ENCODE peak calls at places on chromosomes 1 and 21, in six cellular contexts. J, Y, Q, U, H and K are unnamed samples.

GRCh38 chr1:165501351-165501974 is 42.3 kb upstream of the LRRC52 start:
- DNase-seq in J (no peak), Y (no peak), Q (no peak), U (no peak), H (no peak), K (no peak)

GRCh38 chr1:203557958-203558760 is 64.2 kb downstream of the OPTC start:
- DNase-seq in J (no peak), Y (peak), Q (peak), U (peak), H (no peak), K (peak)

GRCh38 chr1:9302745-9303524 is 10.2 kb downstream of the SPSB1 start:
- DNase-seq in J (no peak), Y (peak), Q (no peak), U (no peak), H (no peak), K (peak)

GRCh38 chr21:35189077-35189863 is 140.2 kb upstream of the RUNX1 start:
- DNase-seq in J (no peak), Y (peak), Q (no peak), U (peak), H (no peak), K (peak)

GRCh38 chr1:6738987-6739386 is 37.4 kb upstream of the DNAJC11 start:
- DNase-seq in J (no peak), Y (no peak), Q (no peak), U (no peak), H (no peak), K (no peak)

GRCh38 chr1:28156821-28157220 is 19.7 kb downstream of the PTAFR start:
- DNase-seq in J (no peak), Y (peak), Q (no peak), U (peak), H (no peak), K (no peak)

GRCh38 chr1:211469938-211470529 is 21.9 kb downstream of the RD3 start:
- DNase-seq in J (peak), Y (peak), Q (peak), U (peak), H (peak), K (peak)

GRCh38 chr1:224533517-224533916 is 82.6 kb upstream of the CNIH3 start:
- DNase-seq in J (no peak), Y (no peak), Q (no peak), U (no peak), H (no peak), K (no peak)

GRCh38 chr1:27100797-27101491 is 54.0 kb downstream of the SLC9A1 start:
- DNase-seq in J (no peak), Y (no peak), Q (no peak), U (no peak), H (no peak), K (no peak)

GRCh38 chr21:16534408-16535099 is 804.8 kb downstream of the USP25 start:
- DNase-seq in J (peak), Y (peak), Q (peak), U (peak), H (no peak), K (peak)

GRCh38 chr1:30316056-30316455 is 407.3 kb downstream of the MATN1 start:
- DNase-seq in J (no peak), Y (no peak), Q (no peak), U (no peak), H (no peak), K (no peak)

DNA sequence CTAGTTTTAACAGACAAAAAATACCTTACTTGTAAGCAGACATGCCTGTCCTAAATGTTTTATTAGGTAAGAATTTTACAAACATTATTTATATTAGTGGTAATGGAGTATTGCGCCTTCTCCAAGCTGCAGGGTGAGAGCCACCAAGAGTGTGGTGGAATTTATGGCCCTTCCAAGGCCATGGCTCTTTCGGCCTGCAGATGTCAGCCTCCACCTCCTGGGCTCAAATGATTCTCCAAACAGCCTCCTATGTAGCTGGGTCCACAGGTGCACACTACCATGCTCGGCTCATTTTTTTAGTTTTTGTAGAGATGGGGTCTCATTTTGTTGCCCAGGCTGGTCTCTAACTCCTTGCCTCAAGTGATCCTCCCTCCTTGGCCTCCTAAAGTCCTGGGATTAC is 56.3 kb downstream of the ITGB3BP start:
- DNase-seq in J (no peak), Y (no peak), Q (no peak), U (no peak), H (no peak), K (no peak)
- TF ChIP-seq CTCF in J (no peak), Y (peak), Q (no peak), U (no peak), H (no peak), K (no peak)

DNA sequence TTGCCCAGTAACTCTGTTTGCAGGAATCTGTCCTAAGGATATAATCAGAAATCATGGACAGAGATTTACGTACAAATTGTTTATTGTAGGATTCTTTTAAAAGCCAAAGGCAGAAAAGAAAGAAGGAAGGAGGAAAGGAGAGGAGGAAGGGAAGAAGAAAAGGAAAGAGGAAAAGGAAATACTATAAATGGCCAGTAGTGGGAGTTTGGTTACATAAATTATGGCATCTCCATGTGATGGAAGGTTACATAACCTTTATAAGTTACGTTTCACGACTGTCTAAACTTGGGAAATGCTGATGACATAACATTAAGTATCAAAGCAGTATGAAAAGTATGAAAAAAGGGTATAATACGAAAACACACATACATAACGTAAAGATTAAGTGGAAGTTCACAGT is 39.0 kb downstream of the SMYD2 start:
- DNase-seq in J (no peak), Y (no peak), Q (no peak), U (no peak), H (no peak), K (no peak)
- TF ChIP-seq CTCF in J (no peak), Y (no peak), Q (peak), U (no peak), H (no peak), K (peak)

GRCh38 chr1:218345673-218346390 is 696 bp downstream of the TGFB2 start:
- DNase-seq in J (peak), Y (peak), Q (no peak), U (peak), H (no peak), K (peak)

GRCh38 chr1:218346391-218347204 is 1.5 kb downstream of the TGFB2 start:
- DNase-seq in J (no peak), Y (no peak), Q (no peak), U (no peak), H (no peak), K (peak)

GRCh38 chr1:218347316-218347712 is 2.2 kb downstream of the TGFB2 start:
- DNase-seq in J (peak), Y (peak), Q (no peak), U (no peak), H (no peak), K (no peak)

GRCh38 chr1:218347713-218348627 is 2.8 kb downstream of the TGFB2 start:
- DNase-seq in J (no peak), Y (peak), Q (peak), U (no peak), H (no peak), K (no peak)

DNA sequence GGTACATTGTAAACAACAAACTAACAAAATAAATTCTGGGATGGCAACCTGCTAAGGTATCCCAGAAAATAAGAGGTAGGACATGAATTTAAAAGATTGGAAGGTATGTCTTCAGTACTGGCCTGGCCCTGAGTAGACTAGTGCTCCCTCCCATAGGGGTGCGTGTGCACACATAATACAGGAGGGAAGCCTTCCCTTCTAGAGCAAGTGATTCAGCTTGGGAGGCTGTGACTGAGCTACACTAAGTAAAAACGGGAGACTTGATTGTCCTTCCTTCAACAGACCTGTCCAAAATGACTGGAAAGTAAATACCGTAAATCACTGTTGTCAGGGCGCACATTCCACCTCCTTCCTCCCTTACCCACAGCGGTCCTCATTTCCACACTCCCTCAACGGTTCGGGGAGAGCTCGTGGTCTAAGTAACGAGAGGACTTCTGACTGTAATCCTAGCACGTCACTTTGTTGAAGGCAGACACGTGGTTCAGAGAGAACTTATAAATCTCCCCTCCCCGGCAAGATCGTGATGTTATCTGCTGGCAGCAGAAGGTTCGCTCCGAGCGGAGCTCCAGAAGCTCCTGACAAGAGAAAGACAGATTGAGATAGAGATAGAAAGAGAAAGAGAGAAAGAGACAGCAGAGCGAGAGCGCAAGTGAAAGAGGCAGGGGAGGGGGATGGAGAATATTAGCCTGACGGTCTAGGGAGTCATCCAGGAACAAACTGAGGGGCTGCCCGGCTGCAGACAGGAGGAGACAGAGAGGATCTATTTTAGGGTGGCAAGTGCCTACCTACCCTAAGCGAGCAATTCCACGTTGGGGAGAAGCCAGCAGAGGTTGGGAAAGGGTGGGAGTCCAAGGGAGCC is at the start of gene TGFB2:
- DNase-seq in J (peak), Y (peak), Q (peak), U (peak), H (no peak), K (peak)
- TF ChIP-seq CTCF in J (no peak), Y (peak), Q (no peak), U (no peak), H (no peak), K (peak)

DNA sequence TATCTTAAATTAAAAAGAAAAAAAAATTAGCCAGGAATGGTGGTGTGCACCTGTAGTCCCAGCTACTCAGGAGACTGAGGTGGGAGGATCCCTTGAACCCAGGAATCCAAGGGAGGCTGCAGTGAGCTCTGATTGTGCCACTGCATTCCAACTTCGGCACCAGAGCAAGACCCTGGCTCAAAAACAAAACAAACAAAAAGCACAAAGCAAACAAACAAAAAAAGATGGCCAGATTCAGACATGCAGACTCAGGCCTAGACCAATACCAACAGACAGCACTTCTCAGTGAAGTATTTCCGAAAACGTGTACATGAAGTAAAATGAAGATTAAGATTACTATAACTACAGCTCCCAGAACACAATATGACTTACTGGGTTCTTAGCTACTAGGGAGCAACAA is 10.6 kb downstream of the SLC35D1 start:
- DNase-seq in J (no peak), Y (no peak), Q (no peak), U (no peak), H (no peak), K (no peak)
- TF ChIP-seq CTCF in J (no peak), Y (no peak), Q (no peak), U (no peak), H (no peak), K (no peak)